ENCODE peak calls at places on chromosomes 13 and 19, in five cellular contexts. C is tibial nerve, H is A549, R is K562, U is ovary. V is an unnamed sample.

GRCh38 chr13:67841071-67841470 is 610.9 kb upstream of the PCDH9 start:
- DNase-seq in C (no peak), H (no peak), R (no peak), U (no peak), V (no peak)

GRCh38 chr13:102558029-102558428 is 38.8 kb upstream of the TPP2 start:
- DNase-seq in C (no peak), H (no peak), R (no peak), U (no peak), V (no peak)

GRCh38 chr13:110937511-110938303 is 22.8 kb upstream of the ANKRD10 start:
- DNase-seq in C (no peak), H (no peak), R (no peak), U (no peak), V (no peak)

GRCh38 chr13:23921451-23921888 is 24.2 kb upstream of the C1QTNF9B start:
- DNase-seq in C (no peak), H (peak; percentile 16), R (peak; percentile 13), U (no peak), V (no peak)

GRCh38 chr19:42531313-42531712 is 3.0 kb upstream of the CEACAM1 start:
- DNase-seq in C (no peak), H (no peak), R (no peak), U (no peak), V (no peak)

GRCh38 chr19:5054551-5055456 is 85.9 kb downstream of the KDM4B start:
- DNase-seq in C (no peak), H (no peak), R (no peak), U (no peak), V (no peak)

GRCh38 chr13:110525328-110526319 is 35.9 kb downstream of the RAB20 start:
- DNase-seq in C (no peak), H (no peak), R (no peak), U (no peak), V (no peak)

GRCh38 chr19:45113628-45114027 is 20.6 kb downstream of the PPP1R37 start:
- DNase-seq in C (no peak), H (no peak), R (no peak), U (no peak), V (peak; percentile 76)

GRCh38 chr19:43525836-43526771 is 897 bp downstream of the ETHE1 start:
- DNase-seq in C (no peak), H (no peak), R (peak; percentile 20), U (peak; percentile 40), V (peak; percentile 38)

GRCh38 chr13:28755546-28755870 is 36.7 kb upstream of the SLC46A3 start:
- DNase-seq in C (no peak), H (no peak), R (no peak), U (no peak), V (no peak)

GRCh38 chr13:44870456-44870929 is 118.8 kb downstream of the NUFIP1 start:
- DNase-seq in C (peak; percentile 26), H (no peak), R (no peak), U (no peak), V (peak; percentile 95)

GRCh38 chr13:98349731-98350305 is 172.7 kb upstream of the RNF113B start:
- DNase-seq in C (no peak), H (peak; percentile 7), R (no peak), U (no peak), V (peak; percentile 44)

GRCh38 chr13:46804391-46804815 is 7.4 kb upstream of the ESD start:
- DNase-seq in C (no peak), H (peak; percentile 57), R (no peak), U (no peak), V (no peak)

GRCh38 chr19:16496613-16496983 is 404 bp downstream of the C19orf44 start:
- DNase-seq in C (no peak), H (no peak), R (no peak), U (peak; percentile 61), V (peak; percentile 31)

GRCh38 chr19:4390862-4391693 is 9.3 kb downstream of the SH3GL1 start:
- DNase-seq in C (no peak), H (no peak), R (no peak), U (no peak), V (no peak)

GRCh38 chr19:39430675-39431593 is 4.8 kb downstream of the RPS16 start:
- DNase-seq in C (no peak), H (peak; percentile 100), R (peak; percentile 48), U (no peak), V (no peak)

GRCh38 chr19:3663838-3664237 is 36.4 kb downstream of the PIP5K1C start:
- DNase-seq in C (no peak), H (no peak), R (no peak), U (no peak), V (no peak)

GRCh38 chr13:97522243-97522642 is 88.3 kb downstream of the RAP2A start:
- DNase-seq in C (no peak), H (no peak), R (no peak), U (no peak), V (no peak)

GRCh38 chr13:77139311-77139710 is 112.4 kb upstream of the FBXL3 start:
- DNase-seq in C (no peak), H (no peak), R (no peak), U (no peak), V (no peak)

GRCh38 chr19:17855333-17856152 is 4.2 kb upstream of the RPL18A start:
- DNase-seq in C (peak; percentile 77), H (peak; percentile 67), R (peak; percentile 80), U (peak; percentile 93), V (peak; percentile 93)

GRCh38 chr13:106385669-106386068 is 149.8 kb downstream of the EFNB2 start:
- DNase-seq in C (no peak), H (no peak), R (no peak), U (peak; percentile 38), V (no peak)

GRCh38 chr19:39465956-39466747 is 14.5 kb upstream of the TIMM50 start:
- DNase-seq in C (no peak), H (no peak), R (no peak), U (no peak), V (no peak)

GRCh38 chr19:58440556-58440955 is 603 bp upstream of the ZNF132 start:
- DNase-seq in C (no peak), H (no peak), R (no peak), U (peak; percentile 61), V (no peak)

GRCh38 chr19:32407004-32407992 is 1.7 kb downstream of the DPY19L3 start:
- DNase-seq in C (no peak), H (no peak), R (peak; percentile 54), U (peak; percentile 67), V (peak; percentile 68)

GRCh38 chr13:32164622-32165268 is 133.2 kb downstream of the FRY start:
- DNase-seq in C (no peak), H (peak; percentile 76), R (peak; percentile 54), U (no peak), V (no peak)

GRCh38 chr13:74074723-74075122 is 59.5 kb downstream of the KLF12 start:
- DNase-seq in C (no peak), H (no peak), R (no peak), U (no peak), V (no peak)

GRCh38 chr19:17260842-17261325 is 3.7 kb downstream of the USHBP1 start:
- DNase-seq in C (peak; percentile 43), H (peak; percentile 87), R (peak; percentile 90), U (peak; percentile 68), V (peak; percentile 91)

GRCh38 chr19:10831980-10832658 is 3.9 kb downstream of the TMED1 start:
- DNase-seq in C (no peak), H (no peak), R (no peak), U (no peak), V (no peak)

GRCh38 chr19:33214621-33215020 is 11.0 kb downstream of the SLC7A10 start:
- DNase-seq in C (no peak), H (peak; percentile 72), R (no peak), U (no peak), V (no peak)

GRCh38 chr13:44013666-44014291 is 134.1 kb downstream of the LACC1 start:
- DNase-seq in C (no peak), H (no peak), R (no peak), U (no peak), V (no peak)

GRCh38 chr19:3129112-3129511 is 6.7 kb upstream of the GNA15 start:
- DNase-seq in C (no peak), H (peak; percentile 51), R (no peak), U (no peak), V (no peak)

GRCh38 chr19:55958356-55958755 is 10.7 kb downstream of the NLRP8 start:
- DNase-seq in C (no peak), H (peak; percentile 12), R (no peak), U (no peak), V (no peak)

GRCh38 chr19:13850910-13851753 is 25.8 kb upstream of the NANOS3 start:
- DNase-seq in C (peak; percentile 80), H (peak; percentile 95), R (peak; percentile 79), U (peak; percentile 89), V (peak; percentile 83)

GRCh38 chr19:32674153-32674958 is 624 bp downstream of the ANKRD27 start:
- DNase-seq in C (no peak), H (no peak), R (no peak), U (no peak), V (no peak)

GRCh38 chr13:89749888-89750287 is 1597.6 kb upstream of the MIR17HG start:
- DNase-seq in C (no peak), H (no peak), R (no peak), U (no peak), V (no peak)

GRCh38 chr19:46898731-46899130 is 37.9 kb downstream of the ARHGAP35 start:
- DNase-seq in C (no peak), H (no peak), R (no peak), U (no peak), V (no peak)

GRCh38 chr19:860481-861098 is 1.1 kb downstream of the CFD start:
- DNase-seq in C (peak; percentile 75), H (peak; percentile 89), R (peak; percentile 90), U (peak; percentile 71), V (peak; percentile 59)
- TF ChIP-seq EP300 in C (peak; percentile 24), H (no peak), R (no peak), U (no peak), V (no peak)

GRCh38 chr19:7336321-7336973 is 12.3 kb upstream of the ARHGEF18 start:
- DNase-seq in C (no peak), H (no peak), R (no peak), U (no peak), V (no peak)
- H3K4me1 ChIP-seq in C (no peaks in the 10 kb centered on the region), H (no peaks in the 10 kb centered on the region), R (no peaks in the 10 kb centered on the region), U (peaks cover 3% of the 10 kb centered on the region), V (peaks cover 4% of the 10 kb centered on the region)

DNA sequence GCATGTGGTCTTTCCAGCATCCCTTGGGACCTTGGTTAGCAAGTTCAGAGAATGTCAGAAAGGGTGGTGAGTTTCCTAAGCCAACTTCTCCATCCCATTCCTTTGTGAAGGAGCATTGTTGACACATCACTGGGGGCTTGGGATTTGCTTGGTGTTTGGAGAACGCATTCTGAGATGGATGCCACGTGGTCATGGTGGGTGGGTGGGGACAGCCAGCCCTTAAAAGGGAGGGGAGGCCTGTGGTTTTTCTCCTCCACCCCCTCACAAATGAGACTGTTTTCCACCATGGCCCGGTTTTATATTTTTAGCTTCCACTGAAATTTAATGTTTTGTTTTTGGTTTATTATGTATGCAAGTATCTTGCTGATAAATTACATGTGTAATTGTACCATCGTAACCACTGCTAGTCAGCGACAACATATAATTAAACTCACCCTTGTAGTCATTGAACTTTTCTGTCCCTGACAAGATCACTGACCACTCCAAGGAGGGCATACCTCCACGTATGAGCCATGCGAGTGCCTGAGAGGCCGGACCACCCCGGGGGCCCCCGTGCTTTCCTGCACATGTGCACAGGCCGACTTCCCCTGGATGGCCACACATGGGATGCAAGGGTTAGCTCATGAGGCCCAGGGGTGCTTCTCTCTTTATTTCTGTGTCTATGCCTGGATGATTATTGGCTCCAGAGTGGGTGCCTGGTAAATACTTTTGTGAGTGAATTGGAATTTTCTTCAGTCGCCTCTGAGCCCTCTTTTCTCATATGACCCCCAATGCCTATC is 83.0 kb upstream of the ZNF536 start:
- DNase-seq in C (no peak), H (no peak), R (no peak), U (no peak), V (no peak)
- TF ChIP-seq EP300 in C (no peak), H (no peak), R (no peak), U (no peak), V (no peak)

GRCh38 chr19:54153731-54154326 is 5.7 kb downstream of the LENG1 start:
- DNase-seq in C (no peak), H (no peak), R (no peak), U (no peak), V (no peak)
- H3K4me1 ChIP-seq in C (peaks cover 7% of the 10 kb centered on the region), H (peaks cover 10% of the 10 kb centered on the region), R (peaks cover 7% of the 10 kb centered on the region), U (peaks cover 2% of the 10 kb centered on the region), V (peaks cover 16% of the 10 kb centered on the region)